ENCODE peak calls at places on chromosome 15, in four cellular contexts. Z is upper lobe of right lung; G is stimulated activated CD4-positive, alpha-beta T cell treated with anti-CD3 and anti-CD28 coated beads, Interleukin-2, amount 100 ng/mL, for 48 hours; U is GM12891. Y is an unnamed sample.

GRCh38 chr15:69451951-69452701 is 492 bp upstream of the RPLP1 start:
- DNase-seq in U (no peak), G (no peak), Z (no peak), Y (no peak)

GRCh38 chr15:69290346-69291164 is 8.2 kb upstream of the PAQR5 start:
- DNase-seq in Z (peak), G (no peak), U (no peak), Y (no peak)

GRCh38 chr15:73051402-73051810 is 857 bp upstream of the NEO1 start:
- DNase-seq in G (no peak), U (peak), Z (peak), Y (no peak)

GRCh38 chr15:85379403-85380131 is 836 bp upstream of the AKAP13 start:
- DNase-seq in G (peak), Z (no peak), U (no peak), Y (no peak)

GRCh38 chr15:65824941-65825544 is 33.0 kb upstream of the DENND4A start:
- DNase-seq in Z (no peak), G (no peak), U (no peak), Y (no peak)

GRCh38 chr15:33032053-33032452 is 162.5 kb downstream of the FMN1 start:
- DNase-seq in Z (no peak), U (no peak), G (no peak), Y (no peak)

GRCh38 chr15:86162172-86162591 is 82.5 kb downstream of the AGBL1 start:
- DNase-seq in Z (no peak), G (no peak), U (no peak), Y (no peak)

GRCh38 chr15:86660012-86660411 is 580.3 kb downstream of the AGBL1 start:
- DNase-seq in G (no peak), U (no peak), Z (no peak), Y (no peak)

GRCh38 chr15:26866298-26867198 is at the start of gene GABRA5:
- DNase-seq in Z (no peak), G (no peak), U (no peak), Y (no peak)

GRCh38 chr15:89187911-89188514 is 33.4 kb downstream of the RLBP1 start:
- DNase-seq in Z (peak), U (no peak), G (no peak), Y (no peak)

GRCh38 chr15:69755571-69756310 is 303.1 kb downstream of the RPLP1 start:
- DNase-seq in U (peak), G (peak), Z (no peak), Y (no peak)

GRCh38 chr15:65998486-65998885 is 129.2 kb downstream of the RAB11A start:
- DNase-seq in G (no peak), Z (no peak), U (no peak), Y (no peak)

GRCh38 chr15:92019706-92020105 is 166.2 kb downstream of the SLCO3A1 start:
- DNase-seq in Z (no peak), U (no peak), G (no peak), Y (no peak)

GRCh38 chr15:31887246-31887645 is 143.1 kb upstream of the CHRNA7 start:
- DNase-seq in Z (no peak), G (no peak), U (no peak), Y (no peak)

GRCh38 chr15:47587938-47588817 is 129.1 kb upstream of the SEMA6D start:
- DNase-seq in G (no peak), U (no peak), Z (no peak), Y (no peak)

GRCh38 chr15:91335702-91336101 is 235.6 kb downstream of the SV2B start:
- DNase-seq in Z (no peak), G (no peak), U (no peak), Y (no peak)

GRCh38 chr15:58505581-58505980 is 73.8 kb downstream of the LIPC start:
- DNase-seq in G (no peak), U (no peak), Z (no peak), Y (no peak)

GRCh38 chr15:90184786-90185704 is 16.1 kb upstream of the SEMA4B start:
- DNase-seq in Z (peak), U (peak), G (peak), Y (no peak)

GRCh38 chr15:25469377-25469776 is 30.6 kb upstream of the UBE3A start:
- DNase-seq in Z (no peak), U (no peak), G (no peak), Y (no peak)

GRCh38 chr15:93029613-93030429 is 59.2 kb downstream of the RGMA start:
- DNase-seq in Z (no peak), G (no peak), U (no peak), Y (no peak)

GRCh38 chr15:25541228-25541627 is 102.4 kb upstream of the UBE3A start:
- DNase-seq in G (no peak), Z (no peak), U (no peak), Y (no peak)

GRCh38 chr15:47788685-47789084 is 71.4 kb downstream of the SEMA6D start:
- DNase-seq in G (no peak), U (no peak), Z (no peak), Y (no peak)

GRCh38 chr15:31309893-31310606 is 16.6 kb upstream of the KLF13 start:
- DNase-seq in Z (no peak), G (no peak), U (no peak), Y (no peak)

GRCh38 chr15:85168642-85169173 is 187.1 kb downstream of the PDE8A start:
- DNase-seq in Z (peak), G (peak), U (peak), Y (no peak)

GRCh38 chr15:33314115-33314514 is 3.3 kb downstream of the RYR3 start:
- DNase-seq in U (no peak), Z (no peak), G (no peak), Y (no peak)

GRCh38 chr15:32872606-32873291 is 154.9 kb downstream of the GREM1 start:
- DNase-seq in G (no peak), U (no peak), Z (no peak), Y (no peak)

GRCh38 chr15:77502379-77503095 is 81.8 kb downstream of the HMG20A start:
- DNase-seq in Z (no peak), U (no peak), G (no peak), Y (no peak)

GRCh38 chr15:72934006-72934405 is 118.3 kb upstream of the NEO1 start:
- DNase-seq in Z (no peak), G (no peak), U (no peak), Y (no peak)

GRCh38 chr15:47466357-47466756 is 250.9 kb upstream of the SEMA6D start:
- DNase-seq in U (no peak), Z (no peak), G (no peak), Y (no peak)

GRCh38 chr15:73658645-73659044 is 25.5 kb upstream of the NPTN start:
- DNase-seq in Z (no peak), U (no peak), G (no peak), Y (no peak)

GRCh38 chr15:71688509-71689094 is 121.8 kb upstream of the NR2E3 start:
- DNase-seq in G (no peak), U (no peak), Z (no peak), Y (no peak)

GRCh38 chr15:73325191-73325980 is 43.4 kb downstream of the HCN4 start:
- DNase-seq in Z (peak), G (no peak), U (no peak), Y (peak)

GRCh38 chr15:51931638-51932037 is 39.9 kb downstream of the LEO1 start:
- DNase-seq in G (no peak), Z (no peak), U (no peak), Y (no peak)

GRCh38 chr15:78641876-78642275 is 866 bp upstream of the CHRNB4 start:
- DNase-seq in U (no peak), G (no peak), Z (no peak), Y (no peak)

GRCh38 chr15:26773917-26774316 is 1.1 kb upstream of the GABRB3 start:
- DNase-seq in G (no peak), U (no peak), Z (no peak), Y (no peak)

GRCh38 chr15:76682259-76682658 is 222.9 kb downstream of the SCAPER start:
- DNase-seq in G (no peak), Z (no peak), U (no peak), Y (no peak)

GRCh38 chr15:42057744-42058646 is 36.4 kb downstream of the PLA2G4D start:
- DNase-seq in Z (no peak), G (no peak), U (no peak), Y (no peak)

GRCh38 chr15:100464895-100465294 is 63.9 kb downstream of the CERS3 start:
- DNase-seq in G (no peak), Z (no peak), U (no peak), Y (no peak)